ENCODE peak calls at places on chromosomes 4 and X, in six cellular contexts. N is coronary artery; R is dorsolateral prefrontal cortex; O is testis; Y is mucosa of descending colon; M is CD4-positive, alpha-beta T cell. A is an unnamed sample.

GRCh38 chr4:24511371-24512063 is 72.8 kb downstream of the DHX15 start:
- DNase-seq in M (no peak), O (no peak), Y (no peak), R (no peak), N (no peak), A (no peak)

GRCh38 chrX:108020631-108021030 is 24.2 kb upstream of the VSIG1 start:
- DNase-seq in O (no peak), M (no peak), Y (no peak), N (no peak), R (no peak), A (peak)

GRCh38 chr4:22607382-22607781 is 85.4 kb upstream of the GBA3 start:
- DNase-seq in M (peak), N (no peak), Y (peak), R (no peak), O (peak), A (peak)

GRCh38 chr4:119209077-119209476 is 3.4 kb upstream of the USP53 start:
- DNase-seq in Y (no peak), R (no peak), M (no peak), O (no peak), N (no peak), A (peak)

GRCh38 chr4:74675673-74676279 is 118.5 kb downstream of the BTC start:
- DNase-seq in Y (no peak), R (no peak), O (peak), M (no peak), N (no peak), A (peak)

GRCh38 chrX:6053126-6053625 is 175.5 kb downstream of the NLGN4X start:
- DNase-seq in M (no peak), N (no peak), R (no peak), Y (no peak), O (no peak), A (no peak)

GRCh38 chr4:6969826-6970800 is 60.5 kb downstream of the TBC1D14 start:
- DNase-seq in O (no peak), R (no peak), Y (no peak), N (no peak), M (no peak), A (no peak)

GRCh38 chr4:70722199-70722791 is 531 bp downstream of the RUFY3 start:
- DNase-seq in M (no peak), O (peak), R (no peak), N (no peak), Y (no peak), A (no peak)

GRCh38 chr4:7547368-7548040 is 112.8 kb upstream of the PSAPL1 start:
- DNase-seq in N (no peak), M (no peak), O (peak), Y (no peak), R (no peak), A (peak)

GRCh38 chrX:103919336-103919682 is 43.1 kb upstream of the TMSB15B start:
- DNase-seq in N (no peak), O (no peak), Y (no peak), R (no peak), M (peak), A (peak)

GRCh38 chrX:131778269-131779218 is 234.7 kb downstream of the OR13H1 start:
- DNase-seq in M (peak), Y (no peak), N (peak), R (peak), O (no peak), A (no peak)

GRCh38 chr4:157115613-157116340 is 39.8 kb downstream of the GLRB start:
- DNase-seq in Y (no peak), R (no peak), O (no peak), M (no peak), N (no peak), A (peak)

GRCh38 chrX:17584248-17584681 is 153.0 kb upstream of the SCML1 start:
- DNase-seq in R (no peak), O (no peak), M (no peak), Y (no peak), N (no peak), A (no peak)

GRCh38 chrX:82658492-82658891 is 849.6 kb upstream of the POU3F4 start:
- DNase-seq in R (no peak), M (no peak), Y (no peak), N (no peak), O (no peak), A (no peak)

GRCh38 chr4:165385124-165385523 is 6.3 kb downstream of the CPE start:
- DNase-seq in O (no peak), Y (no peak), N (no peak), R (no peak), M (no peak), A (no peak)

GRCh38 chrX:132986556-132986955 is 28.1 kb upstream of the HS6ST2 start:
- DNase-seq in R (no peak), O (no peak), N (no peak), M (no peak), Y (no peak), A (no peak)

DNA sequence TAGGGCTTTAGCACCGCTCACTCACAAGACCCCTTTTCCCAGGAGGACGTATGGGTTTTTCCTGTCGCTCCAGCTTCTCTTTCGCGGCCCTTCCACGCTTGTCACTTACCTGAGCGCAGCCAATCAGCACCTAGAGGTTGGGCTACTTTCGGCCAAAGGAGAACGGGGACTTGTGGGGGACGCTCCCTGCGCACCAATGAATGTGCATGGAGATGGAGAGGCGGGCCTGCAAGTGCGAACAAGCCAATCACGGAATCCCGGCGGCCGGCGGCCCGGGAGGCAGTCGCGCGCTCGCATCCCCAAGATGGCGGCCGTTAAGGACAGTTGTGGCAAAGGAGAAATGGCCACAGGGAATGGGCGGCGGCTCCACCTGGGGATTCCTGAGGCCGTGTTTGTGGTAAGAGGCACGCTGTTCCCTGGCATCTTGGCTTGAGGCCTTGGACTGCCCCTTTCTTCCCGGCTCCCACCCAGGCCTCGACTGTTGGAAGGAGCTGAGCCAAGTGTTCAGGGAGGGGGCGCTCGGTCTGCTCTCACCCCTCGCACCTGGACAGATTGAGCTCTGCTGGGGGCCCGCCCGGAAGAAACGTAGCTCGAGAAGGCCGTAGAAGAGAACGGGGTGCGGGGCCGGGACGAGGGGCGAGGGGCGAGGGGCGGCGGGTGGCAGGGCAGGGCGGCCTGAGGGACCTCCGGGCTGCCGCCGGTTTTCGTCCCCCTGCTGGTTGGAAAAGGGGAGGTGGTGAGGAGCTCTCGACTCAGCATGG is at the start of gene VBP1:
- DNase-seq in Y (peak), R (peak), O (peak), N (peak), M (peak), A (peak)
- TF ChIP-seq CTCF in Y (peak), R (peak), O (no peak), N (peak), M (peak), A (peak)

GRCh38 chrX:57929373-57929772 is 19.1 kb upstream of the ZXDA start:
- DNase-seq in R (no peak), M (no peak), Y (no peak), N (no peak), O (no peak), A (no peak)
- TF ChIP-seq CTCF in R (peak), M (peak), Y (no peak), N (no peak), O (no peak), A (peak)

GRCh38 chr4:159297088-159297487 is 194.2 kb downstream of the RAPGEF2 start:
- DNase-seq in N (no peak), R (no peak), M (no peak), O (no peak), Y (no peak), A (no peak)
- TF ChIP-seq CTCF in N (no peak), R (no peak), M (no peak), O (no peak), Y (no peak), A (no peak)

DNA sequence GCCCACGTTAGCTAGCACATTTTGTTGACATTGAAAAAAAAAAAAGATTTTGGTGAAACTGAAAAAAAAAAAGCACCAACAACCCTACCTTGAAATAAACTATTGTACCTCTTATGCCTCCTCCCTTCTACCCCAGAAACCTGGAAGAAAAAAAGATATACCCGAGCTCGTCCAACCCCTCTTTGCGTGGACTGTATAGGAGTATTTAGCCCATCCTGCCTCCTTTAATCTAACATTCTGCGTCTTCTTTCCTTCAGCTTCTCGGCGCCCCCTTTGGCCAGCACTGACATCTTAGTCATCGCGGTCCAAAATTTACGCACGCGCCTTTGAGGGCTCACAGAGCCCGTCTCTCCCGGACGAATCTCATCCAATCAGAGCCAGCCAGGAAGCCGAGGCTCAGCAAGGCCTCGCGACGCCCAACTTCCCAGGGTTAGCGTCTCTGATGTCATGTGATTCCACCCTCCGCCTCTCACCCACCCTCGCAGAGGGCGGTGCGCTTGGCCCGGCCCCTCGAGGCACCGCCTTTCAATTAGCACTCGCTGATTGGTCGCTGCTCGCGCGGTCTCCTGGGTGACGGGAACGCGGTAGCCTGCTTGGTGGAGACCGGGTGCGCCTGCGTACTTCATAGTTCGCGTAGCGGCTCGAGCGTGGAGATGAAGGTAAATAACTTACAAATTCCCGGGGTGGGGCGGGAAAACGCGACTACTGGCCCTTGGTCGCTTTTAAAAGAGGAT is at the start of gene WDR19:
- DNase-seq in O (peak), M (peak), R (peak), N (peak), Y (peak), A (peak)
- TF ChIP-seq CTCF in O (peak), M (peak), R (peak), N (no peak), Y (no peak), A (peak)

A was measured in RWPE1.